ENCODE peak calls at places on chromosomes 3 and 15, in six cellular contexts. O is right cardiac atrium; R is HAP-1; M is left ventricle myocardium inferior; U is CD8-positive, alpha-beta T cell; I is naive thymus-derived CD4-positive, alpha-beta T cell. B is an unnamed sample.

GRCh38 chr15:100334456-100334855 is 7.3 kb downstream of the ADAMTS17 start:
- DNase-seq in O (peak; percentile 70), R (no peak), M (no peak), U (no peak), I (no peak), B (no peak)

GRCh38 chr15:96354731-96355560 is 24.4 kb downstream of the NR2F2 start:
- DNase-seq in O (no peak), R (peak; percentile 84), M (no peak), U (no peak), I (no peak), B (no peak)

GRCh38 chr3:159263750-159264561 is 462.1 kb downstream of the MFSD1 start:
- DNase-seq in O (no peak), R (peak; percentile 32), M (no peak), U (no peak), I (no peak), B (no peak)

GRCh38 chr3:15989419-15989818 is 185.1 kb upstream of the GALNT15 start:
- DNase-seq in O (no peak), R (no peak), M (no peak), U (no peak), I (no peak), B (no peak)

GRCh38 chr15:40345225-40345866 is 4.6 kb upstream of the CCDC9B start:
- DNase-seq in O (no peak), R (no peak), M (no peak), U (no peak), I (no peak), B (no peak)

GRCh38 chr3:53085476-53085875 is 39.6 kb upstream of the SFMBT1 start:
- DNase-seq in O (no peak), R (no peak), M (no peak), U (no peak), I (no peak), B (no peak)

GRCh38 chr3:178845446-178846118 is 226.0 kb downstream of the ZMAT3 start:
- DNase-seq in O (no peak), R (no peak), M (no peak), U (no peak), I (no peak), B (no peak)

GRCh38 chr3:146125946-146126345 is 35.0 kb downstream of the PLOD2 start:
- DNase-seq in O (no peak), R (no peak), M (no peak), U (no peak), I (no peak), B (no peak)

GRCh38 chr15:87368511-87368910 is 888.0 kb downstream of the NTRK3 start:
- DNase-seq in O (no peak), R (no peak), M (no peak), U (no peak), I (no peak), B (no peak)
- H3K9me3 ChIP-seq in O (no peaks in the 10 kb centered on the region), R (peaks cover 15% of the 10 kb centered on the region), M (peaks cover 22% of the 10 kb centered on the region), U (no peaks in the 10 kb centered on the region), I (no peaks in the 10 kb centered on the region), B (no peaks in the 10 kb centered on the region)

GRCh38 chr15:93271871-93272270 is 182.9 kb upstream of the RGMA start:
- DNase-seq in O (no peak), R (no peak), M (no peak), U (no peak), I (no peak), B (no peak)

GRCh38 chr15:93270937-93271472 is 182.0 kb upstream of the RGMA start:
- DNase-seq in O (no peak), R (no peak), M (no peak), U (no peak), I (no peak), B (no peak)

GRCh38 chr15:93278006-93278405 is 189.0 kb upstream of the RGMA start:
- DNase-seq in O (no peak), R (no peak), M (no peak), U (no peak), I (no peak), B (no peak)

DNA sequence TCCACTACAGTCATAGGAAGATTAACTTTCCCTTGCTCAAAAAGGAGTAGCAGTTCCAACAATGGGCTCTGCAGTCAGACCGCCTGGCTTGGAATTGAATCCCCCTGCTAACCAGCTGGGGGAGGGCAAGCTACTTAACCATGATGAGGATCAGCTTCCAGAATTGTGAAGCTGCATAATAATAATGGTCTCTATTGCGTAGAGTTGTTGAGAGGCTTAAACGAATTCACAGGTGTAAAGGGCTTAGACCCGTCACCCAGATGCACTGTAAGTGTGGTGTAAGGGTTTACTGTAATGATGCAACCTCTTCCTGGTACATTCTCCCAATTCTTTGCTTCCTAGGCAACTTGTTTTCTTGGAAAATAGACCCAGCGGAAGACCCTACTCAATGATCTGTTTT is 185.3 kb upstream of the RGMA start:
- DNase-seq in O (no peak), R (no peak), M (no peak), U (no peak), I (no peak), B (no peak)
- H3K9me3 ChIP-seq in O (no peaks in the 10 kb centered on the region), R (no peaks in the 10 kb centered on the region), M (peaks cover 42% of the 10 kb centered on the region), U (no peaks in the 10 kb centered on the region), I (no peaks in the 10 kb centered on the region), B (no peaks in the 10 kb centered on the region)

GRCh38 chr15:58512522-58512921 is 80.7 kb downstream of the LIPC start:
- DNase-seq in O (no peak), R (no peak), M (no peak), U (no peak), I (no peak), B (no peak)
- H3K9me3 ChIP-seq in O (peaks cover 2% of the 10 kb centered on the region), R (no peaks in the 10 kb centered on the region), M (no peaks in the 10 kb centered on the region), U (no peaks in the 10 kb centered on the region), I (no peaks in the 10 kb centered on the region), B (no peaks in the 10 kb centered on the region)

GRCh38 chr15:20356444-20357138 is 185.0 kb downstream of the GOLGA6L6 start:
- DNase-seq in O (peak; percentile 75), R (no peak), M (peak; percentile 54), U (peak; percentile 93), I (peak; percentile 78), B (peak; percentile 63)
- H3K9me3 ChIP-seq in O (no peaks in the 10 kb centered on the region), R (peaks cover 30% of the 10 kb centered on the region), M (no peaks in the 10 kb centered on the region), U (no peaks in the 10 kb centered on the region), I (no peaks in the 10 kb centered on the region), B (no peaks in the 10 kb centered on the region)

DNA sequence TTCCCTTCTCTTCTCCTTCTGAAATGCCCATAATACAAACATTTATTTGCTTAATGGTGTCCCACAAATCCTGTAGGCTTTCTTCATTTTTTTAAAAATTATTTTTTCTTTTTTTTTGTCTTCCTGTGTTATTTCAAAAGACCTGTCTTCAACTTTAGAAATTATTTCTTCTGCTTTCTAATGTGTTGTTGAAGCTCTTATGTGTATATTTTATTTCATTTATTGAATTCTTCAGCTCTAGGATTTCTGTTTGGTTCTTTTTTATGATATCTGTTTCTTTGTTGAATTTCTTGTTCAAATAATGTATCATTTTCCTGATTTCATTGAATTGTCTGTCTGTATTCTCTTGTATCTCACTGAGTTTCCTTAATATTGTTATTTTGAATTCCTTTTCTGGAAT is 63.1 kb downstream of the AP4E1 start:
- DNase-seq in O (no peak), R (no peak), M (no peak), U (no peak), I (no peak), B (no peak)
- H3K9me3 ChIP-seq in O (peaks cover 2% of the 10 kb centered on the region), R (peaks cover 3% of the 10 kb centered on the region), M (peaks cover 63% of the 10 kb centered on the region), U (peaks cover 13% of the 10 kb centered on the region), I (peaks cover 4% of the 10 kb centered on the region), B (no peaks in the 10 kb centered on the region)

GRCh38 chr15:78233496-78233895 is 869 bp downstream of the ACSBG1 start:
- DNase-seq in O (no peak), R (no peak), M (no peak), U (no peak), I (no peak), B (no peak)
- H3K9me3 ChIP-seq in O (no peaks in the 10 kb centered on the region), R (no peaks in the 10 kb centered on the region), M (no peaks in the 10 kb centered on the region), U (no peaks in the 10 kb centered on the region), I (no peaks in the 10 kb centered on the region), B (no peaks in the 10 kb centered on the region)

GRCh38 chr3:58688563-58688962 is 22.0 kb upstream of the FAM3D start:
- DNase-seq in O (no peak), R (no peak), M (no peak), U (no peak), I (no peak), B (no peak)
- H3K9me3 ChIP-seq in O (no peaks in the 10 kb centered on the region), R (peaks cover 9% of the 10 kb centered on the region), M (peaks cover 32% of the 10 kb centered on the region), U (no peaks in the 10 kb centered on the region), I (no peaks in the 10 kb centered on the region), B (no peaks in the 10 kb centered on the region)

GRCh38 chr3:176514297-176514696 is 683.0 kb downstream of the TBL1XR1 start:
- DNase-seq in O (no peak), R (peak; percentile 75), M (no peak), U (no peak), I (no peak), B (no peak)
- H3K9me3 ChIP-seq in O (peaks cover 10% of the 10 kb centered on the region), R (no peaks in the 10 kb centered on the region), M (peaks cover 42% of the 10 kb centered on the region), U (peaks cover 14% of the 10 kb centered on the region), I (peaks cover 5% of the 10 kb centered on the region), B (peaks cover 20% of the 10 kb centered on the region)

B was measured in CD4-positive, alpha-beta memory T cell.